ENCODE peak calls at places on chromosomes 13 and 19, in six cellular contexts. S is ELF-1; X is NCI-H1436; N is M059J; T is mammary epithelial cell; Z is activated CD4-positive, alpha-beta T cell treated with anti-CD3 and anti-CD28 coated beads for 1 hour. V is an unnamed sample.

GRCh38 chr19:57010541-57010940 is 109.2 kb upstream of the USP29 start:
- DNase-seq in X (no peak), N (no peak), S (no peak), T (no peak), Z (no peak), V (no peak)

GRCh38 chr13:35389535-35389934 is 87.0 kb downstream of the MAB21L1 start:
- DNase-seq in Z (no peak), S (no peak), X (no peak), T (no peak), N (no peak), V (no peak)

GRCh38 chr19:2341247-2341705 is 12.8 kb downstream of the SPPL2B start:
- DNase-seq in T (no peak), N (no peak), X (no peak), S (no peak), Z (no peak), V (no peak)

GRCh38 chr13:44812818-44813217 is 176.5 kb downstream of the NUFIP1 start:
- DNase-seq in T (no peak), Z (no peak), N (no peak), X (no peak), S (no peak), V (no peak)

GRCh38 chr13:37326319-37326718 is 220.9 kb upstream of the CSNK1A1L start:
- DNase-seq in S (no peak), N (no peak), X (no peak), T (no peak), Z (no peak), V (peak; percentile 48)

GRCh38 chr13:25018729-25019115 is 77.2 kb upstream of the PABPC3 start:
- DNase-seq in N (no peak), X (no peak), Z (no peak), S (no peak), T (no peak), V (no peak)

GRCh38 chr13:99352351-99353271 is 45.4 kb upstream of the GPR183 start:
- DNase-seq in T (no peak), S (no peak), X (no peak), N (no peak), Z (no peak), V (no peak)

GRCh38 chr19:46828484-46828883 is 22.2 kb downstream of the AP2S1 start:
- DNase-seq in X (no peak), S (no peak), N (no peak), Z (peak; percentile 21), T (no peak), V (peak; percentile 50)

GRCh38 chr19:14138576-14139265 is 2.3 kb upstream of the ASF1B start:
- DNase-seq in X (no peak), Z (no peak), N (peak; percentile 59), S (no peak), T (no peak), V (peak; percentile 53)

GRCh38 chr19:34687348-34687747 is 9.9 kb downstream of the ZNF302 start:
- DNase-seq in S (no peak), N (no peak), T (no peak), Z (no peak), X (no peak), V (no peak)

GRCh38 chr19:45402469-45403070 is 2.3 kb downstream of the PPP1R13L start:
- DNase-seq in X (no peak), Z (no peak), S (peak; percentile 90), T (peak; percentile 78), N (no peak), V (no peak)

GRCh38 chr19:19138110-19138981 is at the start of gene TMEM161A:
- DNase-seq in X (peak; percentile 95), N (peak; percentile 98), S (peak; percentile 98), T (peak; percentile 99), Z (peak; percentile 92), V (peak; percentile 99)

GRCh38 chr13:108227651-108228272 is 9.6 kb downstream of the ABHD13 start:
- DNase-seq in Z (no peak), N (peak; percentile 25), S (no peak), X (no peak), T (peak; percentile 5), V (peak; percentile 33)

GRCh38 chr19:2627319-2627829 is 75.1 kb downstream of the GNG7 start:
- DNase-seq in Z (peak; percentile 24), T (peak; percentile 99), N (peak; percentile 99), S (no peak), X (no peak), V (peak; percentile 98)

GRCh38 chr19:2714531-2715269 is 6.5 kb downstream of the DIRAS1 start:
- DNase-seq in T (no peak), Z (no peak), S (no peak), N (no peak), X (no peak), V (no peak)

GRCh38 chr19:15488489-15489226 is 9.4 kb upstream of the PGLYRP2 start:
- DNase-seq in X (no peak), N (no peak), T (no peak), S (no peak), Z (no peak), V (no peak)

GRCh38 chr19:2702170-2703076 is at the start of gene GNG7:
- DNase-seq in X (peak; percentile 84), T (peak; percentile 71), S (peak; percentile 59), Z (peak; percentile 91), N (peak; percentile 80), V (peak; percentile 61)

GRCh38 chr13:51839711-51840110 is 5.3 kb downstream of the TMEM272 start:
- DNase-seq in N (no peak), X (no peak), S (no peak), T (no peak), Z (no peak), V (no peak)

GRCh38 chr19:48997972-48998371 is 4.3 kb downstream of the RUVBL2 start:
- DNase-seq in N (peak; percentile 69), S (peak; percentile 86), X (peak; percentile 41), Z (no peak), T (no peak), V (peak; percentile 70)

GRCh38 chr13:113495494-113496251 is 5.2 kb upstream of the DCUN1D2 start:
- DNase-seq in Z (no peak), N (no peak), T (no peak), S (peak; percentile 81), X (no peak), V (peak; percentile 59)

GRCh38 chr13:40341086-40341471 is 325.4 kb downstream of the FOXO1 start:
- DNase-seq in N (no peak), T (no peak), Z (no peak), X (no peak), S (no peak), V (no peak)

GRCh38 chr13:97233499-97233898 is 11.4 kb downstream of the MBNL2 start:
- DNase-seq in N (no peak), S (peak; percentile 84), X (no peak), Z (no peak), T (no peak), V (no peak)

GRCh38 chr13:98320561-98321105 is 143.6 kb upstream of the RNF113B start:
- DNase-seq in N (peak; percentile 6), T (no peak), X (no peak), Z (no peak), S (no peak), V (no peak)

GRCh38 chr13:26883613-26884257 is 123.1 kb upstream of the GPR12 start:
- DNase-seq in X (no peak), Z (no peak), N (no peak), S (no peak), T (no peak), V (no peak)

GRCh38 chr13:44906230-44906629 is 83.0 kb downstream of the NUFIP1 start:
- DNase-seq in S (no peak), Z (no peak), X (no peak), T (no peak), N (no peak), V (no peak)

GRCh38 chr19:8518536-8518935 is 4.6 kb upstream of the ZNF414 start:
- DNase-seq in Z (no peak), N (no peak), T (no peak), S (no peak), X (no peak), V (no peak)

GRCh38 chr13:66560991-66561390 is 669.1 kb downstream of the PCDH9 start:
- DNase-seq in N (no peak), X (no peak), Z (no peak), T (no peak), S (no peak), V (no peak)

GRCh38 chr13:57624565-57625435 is 6.7 kb upstream of the PCDH17 start:
- DNase-seq in Z (no peak), N (peak; percentile 50), X (peak; percentile 11), S (peak; percentile 58), T (peak; percentile 34), V (peak; percentile 53)

GRCh38 chr13:43936630-43937029 is 56.9 kb downstream of the LACC1 start:
- DNase-seq in Z (no peak), X (no peak), N (no peak), S (no peak), T (no peak), V (no peak)

GRCh38 chr19:49973987-49974386 is 13.0 kb upstream of the SIGLEC11 start:
- DNase-seq in Z (no peak), X (no peak), T (no peak), S (no peak), N (no peak), V (no peak)

GRCh38 chr13:110555601-110556223 is 5.8 kb downstream of the RAB20 start:
- DNase-seq in X (no peak), Z (no peak), N (no peak), S (no peak), T (no peak), V (no peak)

GRCh38 chr19:10543059-10543419 is 665 bp upstream of the ATG4D start:
- DNase-seq in T (no peak), N (no peak), X (no peak), S (no peak), Z (no peak), V (no peak)

GRCh38 chr19:32104465-32105235 is 240.8 kb upstream of the ZNF507 start:
- DNase-seq in Z (no peak), T (peak; percentile 91), N (peak; percentile 43), X (no peak), S (peak; percentile 16), V (no peak)

GRCh38 chr13:48976677-48977625 is 1.2 kb downstream of the FNDC3A start:
- DNase-seq in T (no peak), Z (no peak), S (no peak), N (no peak), X (no peak), V (no peak)

GRCh38 chr19:7733376-7733775 is 1.5 kb upstream of the CLEC4G start:
- DNase-seq in Z (no peak), S (no peak), N (no peak), T (no peak), X (no peak), V (no peak)